ENCODE peak calls at places on chromosomes 12 and 14, in ten cellular contexts. N, L, P, B, A, E, D, C, K and M are unnamed samples.

GRCh38 chr14:65462411-65462810 is 49.9 kb downstream of the FUT8 start:
- DNase-seq in L (no peak), A (no peak), C (no peak), K (peak), D (no peak), B (peak), N (peak), P (no peak), E (no peak), M (peak)

GRCh38 chr12:122999986-123000420 is 19.5 kb downstream of the ARL6IP4 start:
- DNase-seq in N (no peak), B (no peak), A (no peak), P (no peak), C (peak), L (peak), K (no peak), D (no peak), E (no peak), M (no peak)

GRCh38 chr12:32413412-32413811 is 14.1 kb downstream of the FGD4 start:
- DNase-seq in A (no peak), L (no peak), K (no peak), E (no peak), N (no peak), B (no peak), P (no peak), D (no peak), C (no peak), M (no peak)

GRCh38 chr14:60974070-60974469 is 6.8 kb downstream of the TRMT5 start:
- DNase-seq in A (no peak), N (no peak), B (no peak), D (no peak), P (no peak), L (no peak), C (no peak), K (no peak), E (no peak), M (no peak)

GRCh38 chr14:39666386-39666785 is 234.2 kb upstream of the FBXO33 start:
- DNase-seq in B (no peak), E (no peak), C (no peak), A (no peak), P (no peak), K (no peak), L (no peak), N (no peak), D (no peak), M (no peak)

GRCh38 chr12:104482748-104483147 is 26.0 kb downstream of the CHST11 start:
- DNase-seq in N (no peak), C (no peak), K (no peak), E (no peak), P (no peak), B (no peak), L (no peak), D (no peak), A (no peak), M (no peak)

GRCh38 chr12:65508281-65509035 is 230.0 kb downstream of the MSRB3 start:
- DNase-seq in K (no peak), C (no peak), E (no peak), N (no peak), B (no peak), D (no peak), A (no peak), P (no peak), L (no peak), M (no peak)

GRCh38 chr14:56125772-56126411 is 7.7 kb downstream of the PELI2 start:
- DNase-seq in C (no peak), D (no peak), P (no peak), E (no peak), K (no peak), N (no peak), L (no peak), B (no peak), A (peak), M (no peak)

GRCh38 chr12:121648458-121649028 is 20.9 kb downstream of the MORN3 start:
- DNase-seq in D (no peak), A (no peak), B (no peak), C (no peak), N (no peak), P (no peak), K (no peak), L (no peak), E (no peak), M (no peak)

GRCh38 chr12:45708363-45708762 is 21.1 kb upstream of the ARID2 start:
- DNase-seq in D (no peak), N (no peak), C (no peak), B (no peak), P (no peak), A (no peak), K (no peak), E (no peak), L (no peak), M (no peak)

GRCh38 chr12:25045869-25046268 is 97.0 kb upstream of the BCAT1 start:
- DNase-seq in P (no peak), E (no peak), K (no peak), A (no peak), N (no peak), L (no peak), B (no peak), C (no peak), D (no peak), M (no peak)

GRCh38 chr12:78062781-78063180 is 232.1 kb downstream of the NAV3 start:
- DNase-seq in P (peak), C (peak), E (no peak), B (no peak), L (peak), A (peak), D (peak), N (peak), K (peak), M (peak)

GRCh38 chr12:124609041-124609984 is 41.9 kb upstream of the NCOR2 start:
- DNase-seq in E (no peak), D (peak), A (peak), B (peak), K (peak), P (no peak), L (peak), N (peak), C (peak), M (no peak)

GRCh38 chr14:54712371-54712998 is 145.6 kb downstream of the SAMD4A start:
- DNase-seq in K (peak), L (no peak), N (peak), D (peak), E (no peak), A (no peak), C (no peak), B (no peak), P (no peak), M (peak)

GRCh38 chr12:119114294-119114693 is 64.4 kb upstream of the HSPB8 start:
- DNase-seq in E (no peak), C (no peak), P (no peak), B (no peak), A (no peak), N (no peak), L (no peak), D (no peak), K (no peak), M (no peak)

GRCh38 chr14:51335521-51335920 is 95.5 kb downstream of the TMX1 start:
- DNase-seq in B (no peak), D (peak), A (no peak), P (no peak), C (peak), E (no peak), K (peak), L (no peak), N (peak), M (peak)

GRCh38 chr12:117189725-117190209 is 503 bp downstream of the FBXO21 start:
- DNase-seq in P (peak), A (peak), C (no peak), N (peak), D (peak), L (peak), B (peak), K (peak), E (peak), M (peak)

GRCh38 chr14:74616507-74616906 is 4.5 kb upstream of the LTBP2 start:
- DNase-seq in C (peak), D (peak), K (peak), B (no peak), P (no peak), L (peak), E (no peak), A (no peak), N (peak), M (peak)

GRCh38 chr14:50964683-50965390 is 20.6 kb upstream of the PYGL start:
- DNase-seq in P (peak), N (peak), C (no peak), A (no peak), K (peak), L (no peak), B (no peak), E (no peak), D (peak), M (peak)

GRCh38 chr14:59869381-59870255 is 958 bp downstream of the RTN1 start:
- DNase-seq in B (peak), L (no peak), A (peak), K (no peak), N (no peak), P (peak), E (peak), C (no peak), D (no peak), M (no peak)

GRCh38 chr14:59870277-59871165 is at the start of gene RTN1:
- DNase-seq in P (peak), N (peak), D (peak), K (peak), E (peak), C (peak), B (peak), L (peak), A (peak), M (peak)

GRCh38 chr14:59871166-59871495 is 555 bp upstream of the RTN1 start:
- DNase-seq in A (no peak), K (no peak), P (no peak), D (no peak), N (no peak), C (no peak), L (no peak), B (no peak), E (no peak), M (no peak)

DNA sequence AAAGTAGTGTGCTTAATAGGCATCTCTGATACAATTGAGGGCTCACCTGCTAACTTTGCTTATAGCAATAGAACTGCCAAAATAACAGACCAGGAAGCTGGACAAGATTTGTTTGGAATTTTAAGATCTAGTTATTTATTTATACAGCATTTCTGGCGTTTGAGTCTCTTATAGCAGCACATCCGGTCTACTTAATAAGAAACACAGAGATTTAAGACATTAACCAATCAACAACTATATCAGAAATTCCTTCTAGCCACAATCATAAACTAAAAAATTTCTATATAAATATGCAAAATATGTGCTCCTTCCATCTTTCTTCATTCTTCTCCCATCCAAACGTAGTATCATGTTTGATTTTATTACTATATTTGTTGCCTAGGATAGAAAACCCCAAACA is 2.6 kb downstream of the RTN1 start:
- DNase-seq in K (no peak), C (no peak), L (no peak), A (no peak), E (no peak), B (no peak), N (no peak), D (no peak), P (no peak), M (no peak)
- H3K4me3 ChIP-seq in K (no peak), C (no peak), L (no peak), A (no peak), E (no peak), B (no peak), N (no peak), D (no peak), P (no peak), M (no peak)

DNA sequence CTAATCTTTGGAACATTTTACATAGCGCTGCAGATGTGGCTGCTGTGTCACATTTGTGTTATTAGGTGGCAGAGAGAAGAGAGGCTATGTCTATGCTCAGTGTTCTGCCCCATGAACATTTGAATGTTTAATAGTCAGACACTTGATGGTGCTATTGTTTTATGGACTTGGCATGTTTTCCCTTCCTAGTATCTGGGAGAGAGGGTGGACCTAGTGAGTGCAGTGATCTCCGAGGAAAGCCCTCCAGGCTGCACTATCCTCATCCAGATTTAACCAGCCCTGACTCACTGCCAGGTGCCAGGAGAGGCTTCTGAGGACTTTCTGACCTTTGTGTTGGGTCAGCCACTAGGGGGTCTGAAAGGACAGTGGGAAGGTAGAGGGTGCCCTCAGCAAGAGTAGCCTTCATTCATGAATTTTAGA is 24.3 kb downstream of the ZFC3H1 start:
- DNase-seq in N (no peak), C (no peak), P (no peak), E (peak), A (no peak), D (peak), B (no peak), L (no peak), K (no peak), M (no peak)
- TF ChIP-seq CTCF in N (peak), C (no peak), P (peak), E (peak), A (no peak), D (no peak), B (peak), L (no peak), K (no peak), M (peak)

DNA sequence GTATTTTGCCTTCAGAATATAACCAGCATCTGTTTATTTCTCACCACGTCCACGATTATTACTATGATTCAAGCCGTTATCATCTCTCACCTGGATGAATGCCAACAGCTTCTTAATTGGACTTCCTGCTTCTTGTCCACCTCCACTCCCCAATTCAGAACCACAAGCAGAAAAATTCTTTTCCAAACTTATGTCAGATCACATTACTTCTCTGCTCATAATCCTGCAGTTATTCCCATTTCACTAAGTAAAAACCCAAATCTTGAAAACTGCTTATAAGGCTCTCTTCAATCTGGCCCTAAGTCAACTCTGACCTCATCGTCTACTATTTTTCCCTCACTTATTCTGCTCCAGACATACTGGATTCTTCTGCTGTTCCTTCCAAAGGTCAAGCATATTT is 2.0 kb downstream of the CRY1 start:
- DNase-seq in B (no peak), C (no peak), L (no peak), P (no peak), N (peak), K (peak), E (no peak), D (peak), A (no peak), M (peak)
- H3K4me3 ChIP-seq in B (no peak), C (peak), L (no peak), P (peak), N (peak), K (peak), E (peak), D (peak), A (peak), M (peak)

GRCh38 chr14:89617142-89617460 is 200.1 kb upstream of the FOXN3 start:
- DNase-seq in D (no peak), A (no peak), L (no peak), N (no peak), C (no peak), P (no peak), K (peak), B (no peak), E (no peak), M (no peak)
- TF ChIP-seq CTCF in D (no peak), A (no peak), L (no peak), N (no peak), C (no peak), P (no peak), K (no peak), B (no peak), E (no peak), M (no peak)

GRCh38 chr12:57894577-57895292 is 46.6 kb upstream of the ATP23 start:
- DNase-seq in D (no peak), K (no peak), N (peak), E (no peak), C (no peak), P (no peak), B (no peak), L (no peak), A (no peak), M (no peak)
- H3K4me3 ChIP-seq in D (peak), K (peak), N (no peak), E (no peak), C (no peak), P (peak), B (no peak), L (no peak), A (no peak), M (peak)

GRCh38 chr12:131330106-131330820 is 376.6 kb downstream of the ADGRD1 start:
- DNase-seq in N (no peak), C (no peak), P (no peak), K (no peak), E (no peak), A (no peak), L (no peak), D (no peak), B (no peak), M (no peak)

GRCh38 chr12:131332224-131332623 is 378.5 kb downstream of the ADGRD1 start:
- DNase-seq in B (no peak), C (no peak), K (no peak), E (no peak), N (no peak), A (no peak), D (no peak), P (no peak), L (no peak), M (no peak)

GRCh38 chr12:131331148-131331750 is 377.5 kb downstream of the ADGRD1 start:
- DNase-seq in L (no peak), D (no peak), N (no peak), A (no peak), E (no peak), C (no peak), K (no peak), B (no peak), P (no peak), M (no peak)

GRCh38 chr12:131323879-131324278 is 370.2 kb downstream of the ADGRD1 start:
- DNase-seq in D (no peak), C (no peak), L (no peak), K (no peak), A (no peak), B (no peak), P (no peak), E (no peak), N (no peak), M (no peak)

DNA sequence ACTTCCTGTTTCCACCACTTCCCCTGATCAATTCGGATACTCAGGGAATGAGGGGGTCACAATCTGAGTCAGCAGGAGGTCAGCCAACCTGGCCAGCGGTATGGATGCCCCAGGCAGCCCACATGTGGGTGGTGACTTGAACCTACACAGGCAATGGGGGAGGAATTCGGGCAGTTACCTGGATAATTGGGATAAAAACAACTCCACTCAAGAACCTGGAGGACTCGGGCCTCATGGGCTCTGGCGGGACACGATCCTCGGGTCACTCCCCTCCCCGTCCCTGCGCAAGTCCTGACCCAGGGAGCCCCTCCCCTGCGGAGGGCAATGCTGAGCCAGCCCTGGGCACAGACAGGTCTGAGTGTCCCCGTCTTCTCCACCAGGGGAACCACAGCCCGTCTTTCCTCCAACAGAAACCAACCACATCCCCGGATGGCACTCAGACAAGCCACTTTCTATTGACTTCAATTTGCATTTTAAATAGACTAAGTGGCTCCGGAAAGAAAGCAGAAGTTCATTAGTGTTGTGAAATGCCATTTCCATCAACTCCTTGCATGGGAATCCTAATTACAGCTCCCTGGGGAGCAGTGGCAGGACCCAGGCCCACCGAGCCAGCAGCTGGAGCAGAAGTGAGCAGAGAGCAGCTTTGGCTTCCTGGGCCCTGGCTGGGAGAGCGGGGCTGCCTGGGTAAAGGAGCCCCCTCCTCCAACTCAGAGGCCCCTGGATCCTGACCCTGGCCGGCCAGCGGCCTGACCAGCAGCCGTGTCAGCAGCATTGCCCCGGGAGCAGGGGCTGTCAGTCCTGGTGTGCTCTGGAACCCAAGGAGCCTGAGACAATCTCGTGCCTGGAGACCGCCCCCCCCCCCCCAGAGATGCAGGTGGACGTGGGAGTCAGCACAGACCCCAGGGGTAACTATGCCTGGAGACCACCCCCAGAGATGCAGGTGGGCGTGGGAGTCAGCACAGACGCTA is 374.1 kb downstream of the ADGRD1 start:
- DNase-seq in L (no peak), B (no peak), C (no peak), N (no peak), D (no peak), K (no peak), P (no peak), E (no peak), A (no peak), M (no peak)
- TF ChIP-seq CTCF in L (no peak), B (peak), C (no peak), N (no peak), D (no peak), K (no peak), P (no peak), E (peak), A (no peak), M (no peak)

DNA sequence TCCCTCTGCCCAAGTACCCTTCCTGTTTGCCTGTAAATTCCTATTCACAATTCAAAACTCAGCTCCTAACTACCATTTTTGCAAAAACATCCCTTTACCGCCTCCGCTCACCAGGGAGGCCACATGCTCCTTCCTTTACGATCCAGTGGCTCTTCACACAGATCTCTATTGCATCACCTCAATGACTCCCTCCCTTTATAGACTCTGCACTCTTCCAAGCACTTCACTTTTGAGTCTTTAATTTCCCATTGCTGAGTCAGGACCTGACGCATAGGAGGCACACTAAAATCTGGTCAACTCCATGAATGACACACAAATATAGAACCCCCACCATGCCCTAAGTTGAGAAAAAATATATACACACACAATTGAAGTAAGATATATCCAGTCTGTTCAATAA is 45.9 kb downstream of the PPP1R13B start:
- DNase-seq in B (no peak), A (no peak), K (peak), C (no peak), P (no peak), D (peak), E (no peak), N (peak), L (peak), M (peak)
- H3K4me3 ChIP-seq in B (no peak), A (no peak), K (no peak), C (no peak), P (no peak), D (no peak), E (no peak), N (no peak), L (no peak), M (no peak)

GRCh38 chr12:120321382-120322202 is 6.0 kb downstream of the PLA2G1B start:
- DNase-seq in B (no peak), L (no peak), A (peak), D (no peak), K (no peak), E (no peak), N (no peak), P (no peak), C (no peak), M (no peak)

GRCh38 chr12:120314220-120314619 is 12.1 kb downstream of the SIRT4 start:
- DNase-seq in A (no peak), C (no peak), P (no peak), E (peak), B (no peak), N (no peak), L (no peak), K (no peak), D (no peak), M (no peak)

GRCh38 chr12:120316798-120317257 is 10.8 kb downstream of the PLA2G1B start:
- DNase-seq in A (no peak), L (no peak), P (no peak), K (no peak), N (no peak), C (no peak), E (no peak), D (no peak), B (no peak), M (no peak)

GRCh38 chr12:120317258-120318105 is 10.1 kb downstream of the PLA2G1B start:
- DNase-seq in C (peak), D (peak), P (peak), E (peak), N (peak), L (peak), A (peak), B (peak), K (peak), M (peak)
- TF ChIP-seq CTCF in C (peak), D (peak), P (peak), E (peak), N (peak), L (peak), A (no peak), B (peak), K (peak), M (peak)